ENCODE peak calls at places on chromosomes 1 and 21, in eight cellular contexts. One of them, this sample, is unnamed.

GRCh38 chr1:24619376-24619775 is 23.7 kb upstream of the SRRM1 start:
- DNase-seq in neural crest cell: no peak
- DNase-seq in hepatocyte: no peak
- DNase-seq in foreskin fibroblast: no peak
- DNase-seq in HFF-Myc: no peak
- DNase-seq in heart right ventricle: no peak
- DNase-seq in transverse colon: no peak
- DNase-seq in omental fat pad: no peak
- DNase-seq in this sample: peak; percentile 69

GRCh38 chr1:17565551-17565971 is 26.1 kb downstream of the ARHGEF10L start:
- DNase-seq in HFF-Myc: no peak
- DNase-seq in transverse colon: no peak
- DNase-seq in foreskin fibroblast: no peak
- DNase-seq in neural crest cell: no peak
- DNase-seq in heart right ventricle: no peak
- DNase-seq in hepatocyte: no peak
- DNase-seq in omental fat pad: no peak
- DNase-seq in this sample: no peak

GRCh38 chr1:117609471-117609911 is 3.6 kb downstream of the TENT5C start:
- DNase-seq in HFF-Myc: no peak
- DNase-seq in neural crest cell: no peak
- DNase-seq in foreskin fibroblast: no peak
- DNase-seq in transverse colon: peak; percentile 37
- DNase-seq in hepatocyte: no peak
- DNase-seq in omental fat pad: no peak
- DNase-seq in heart right ventricle: peak; percentile 45
- DNase-seq in this sample: peak; percentile 90

GRCh38 chr1:11462224-11462923 is 16.6 kb upstream of the DISP3 start:
- DNase-seq in omental fat pad: no peak
- DNase-seq in hepatocyte: no peak
- DNase-seq in heart right ventricle: no peak
- DNase-seq in foreskin fibroblast: no peak
- DNase-seq in transverse colon: no peak
- DNase-seq in HFF-Myc: no peak
- DNase-seq in neural crest cell: no peak
- DNase-seq in this sample: no peak

GRCh38 chr1:43538969-43539368 is 8.3 kb downstream of the PTPRF start:
- DNase-seq in HFF-Myc: no peak
- DNase-seq in neural crest cell: no peak
- DNase-seq in heart right ventricle: no peak
- DNase-seq in omental fat pad: no peak
- DNase-seq in foreskin fibroblast: no peak
- DNase-seq in transverse colon: no peak
- DNase-seq in hepatocyte: no peak
- DNase-seq in this sample: no peak

GRCh38 chr1:117679868-117680267 is 74.0 kb downstream of the TENT5C start:
- DNase-seq in omental fat pad: no peak
- DNase-seq in HFF-Myc: no peak
- DNase-seq in neural crest cell: no peak
- DNase-seq in transverse colon: no peak
- DNase-seq in foreskin fibroblast: no peak
- DNase-seq in hepatocyte: no peak
- DNase-seq in heart right ventricle: no peak
- DNase-seq in this sample: peak; percentile 67

GRCh38 chr21:42558846-42559245 is 45.2 kb downstream of the SLC37A1 start:
- DNase-seq in hepatocyte: no peak
- DNase-seq in heart right ventricle: no peak
- DNase-seq in HFF-Myc: no peak
- DNase-seq in omental fat pad: no peak
- DNase-seq in foreskin fibroblast: no peak
- DNase-seq in neural crest cell: no peak
- DNase-seq in transverse colon: peak; percentile 2
- DNase-seq in this sample: no peak

GRCh38 chr1:37477198-37477931 is 3.0 kb downstream of the ZC3H12A start:
- DNase-seq in hepatocyte: peak; percentile 85
- DNase-seq in omental fat pad: no peak
- DNase-seq in transverse colon: peak; percentile 87
- DNase-seq in HFF-Myc: no peak
- DNase-seq in neural crest cell: no peak
- DNase-seq in heart right ventricle: no peak
- DNase-seq in foreskin fibroblast: peak; percentile 34
- DNase-seq in this sample: peak; percentile 88

GRCh38 chr1:64471724-64472276 is 1.9 kb downstream of the CACHD1 start:
- DNase-seq in HFF-Myc: no peak
- DNase-seq in foreskin fibroblast: peak; percentile 70
- DNase-seq in hepatocyte: peak; percentile 15
- DNase-seq in transverse colon: no peak
- DNase-seq in neural crest cell: no peak
- DNase-seq in heart right ventricle: no peak
- DNase-seq in omental fat pad: no peak
- DNase-seq in this sample: no peak

GRCh38 chr21:45284456-45284741 is 3.3 kb downstream of the POFUT2 start:
- DNase-seq in HFF-Myc: no peak
- DNase-seq in omental fat pad: no peak
- DNase-seq in transverse colon: no peak
- DNase-seq in foreskin fibroblast: no peak
- DNase-seq in neural crest cell: no peak
- DNase-seq in hepatocyte: no peak
- DNase-seq in heart right ventricle: no peak
- DNase-seq in this sample: no peak

GRCh38 chr21:37557261-37557950 is 190.8 kb downstream of the DYRK1A start:
- DNase-seq in HFF-Myc: no peak
- DNase-seq in neural crest cell: no peak
- DNase-seq in foreskin fibroblast: no peak
- DNase-seq in heart right ventricle: no peak
- DNase-seq in transverse colon: no peak
- DNase-seq in hepatocyte: no peak
- DNase-seq in omental fat pad: no peak
- DNase-seq in this sample: peak; percentile 65

GRCh38 chr1:227303662-227304061 is 14.6 kb downstream of the CDC42BPA start:
- DNase-seq in foreskin fibroblast: no peak
- DNase-seq in HFF-Myc: no peak
- DNase-seq in heart right ventricle: no peak
- DNase-seq in omental fat pad: no peak
- DNase-seq in hepatocyte: no peak
- DNase-seq in transverse colon: no peak
- DNase-seq in neural crest cell: no peak
- DNase-seq in this sample: no peak

GRCh38 chr1:227299238-227299637 is 19.1 kb downstream of the CDC42BPA start:
- DNase-seq in transverse colon: no peak
- DNase-seq in heart right ventricle: no peak
- DNase-seq in neural crest cell: no peak
- DNase-seq in hepatocyte: no peak
- DNase-seq in foreskin fibroblast: peak; percentile 50
- DNase-seq in HFF-Myc: no peak
- DNase-seq in omental fat pad: no peak
- DNase-seq in this sample: no peak

GRCh38 chr1:227299688-227300087 is 18.6 kb downstream of the CDC42BPA start:
- DNase-seq in transverse colon: no peak
- DNase-seq in hepatocyte: no peak
- DNase-seq in HFF-Myc: no peak
- DNase-seq in heart right ventricle: no peak
- DNase-seq in foreskin fibroblast: no peak
- DNase-seq in neural crest cell: no peak
- DNase-seq in omental fat pad: no peak
- DNase-seq in this sample: no peak

GRCh38 chr1:227298532-227299174 is 19.6 kb downstream of the CDC42BPA start:
- DNase-seq in heart right ventricle: no peak
- DNase-seq in omental fat pad: no peak
- DNase-seq in neural crest cell: no peak
- DNase-seq in transverse colon: no peak
- DNase-seq in hepatocyte: no peak
- DNase-seq in foreskin fibroblast: no peak
- DNase-seq in HFF-Myc: no peak
- DNase-seq in this sample: no peak

GRCh38 chr1:227300682-227301081 is 17.6 kb downstream of the CDC42BPA start:
- DNase-seq in neural crest cell: no peak
- DNase-seq in foreskin fibroblast: no peak
- DNase-seq in HFF-Myc: no peak
- DNase-seq in omental fat pad: no peak
- DNase-seq in transverse colon: no peak
- DNase-seq in heart right ventricle: no peak
- DNase-seq in hepatocyte: no peak
- DNase-seq in this sample: no peak
- TF ChIP-seq CTCF in neural crest cell: no peak
- TF ChIP-seq CTCF in foreskin fibroblast: no peak
- TF ChIP-seq CTCF in HFF-Myc: no peak
- TF ChIP-seq CTCF in omental fat pad: no peak
- TF ChIP-seq CTCF in transverse colon: no peak
- TF ChIP-seq CTCF in heart right ventricle: no peak
- TF ChIP-seq CTCF in hepatocyte: no peak
- TF ChIP-seq CTCF in this sample: no peak

GRCh38 chr1:248881261-248881660 is 22.4 kb upstream of the ZNF692 start:
- DNase-seq in hepatocyte: no peak
- DNase-seq in neural crest cell: no peak
- DNase-seq in foreskin fibroblast: no peak
- DNase-seq in heart right ventricle: no peak
- DNase-seq in HFF-Myc: no peak
- DNase-seq in omental fat pad: no peak
- DNase-seq in transverse colon: no peak
- DNase-seq in this sample: no peak

GRCh38 chr1:248886237-248886895 is 19.7 kb upstream of the PGBD2 start:
- DNase-seq in neural crest cell: no peak
- DNase-seq in foreskin fibroblast: peak; percentile 51
- DNase-seq in omental fat pad: no peak
- DNase-seq in hepatocyte: no peak
- DNase-seq in HFF-Myc: peak; percentile 24
- DNase-seq in transverse colon: no peak
- DNase-seq in heart right ventricle: no peak
- DNase-seq in this sample: no peak

DNA sequence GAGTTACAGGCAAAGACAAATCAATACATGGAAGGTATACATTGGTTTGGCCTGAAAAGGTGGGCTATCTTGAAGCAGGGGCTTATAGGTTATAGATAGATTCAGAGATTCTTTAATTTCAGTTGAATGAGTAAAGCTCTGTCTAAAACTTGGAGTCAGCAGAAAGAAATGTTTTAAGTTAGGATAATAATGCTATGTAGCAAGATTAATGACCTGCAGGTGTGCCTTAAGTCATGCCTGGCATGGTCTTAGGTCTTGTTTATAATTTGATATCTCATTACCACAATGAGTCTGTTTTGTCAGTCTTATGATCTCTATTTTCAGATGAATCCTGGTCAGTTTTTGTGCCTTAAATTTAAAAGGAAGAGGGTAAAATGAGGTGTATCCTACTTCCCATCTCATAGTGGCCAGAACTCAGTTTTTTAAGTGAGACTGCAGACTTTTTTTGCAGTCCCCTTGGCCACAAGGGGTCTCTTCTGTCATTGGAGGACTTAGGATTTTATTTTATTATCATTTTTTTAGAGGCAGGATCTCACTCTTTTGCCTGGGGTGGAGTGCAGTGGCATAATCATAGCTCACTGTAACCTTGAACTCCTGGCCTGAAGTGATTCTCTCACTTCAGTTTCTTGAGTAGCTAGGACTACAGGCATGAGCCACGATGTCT is 21.3 kb upstream of the PGBD2 start:
- DNase-seq in neural crest cell: no peak
- DNase-seq in transverse colon: no peak
- DNase-seq in omental fat pad: no peak
- DNase-seq in HFF-Myc: no peak
- DNase-seq in hepatocyte: no peak
- DNase-seq in heart right ventricle: no peak
- DNase-seq in foreskin fibroblast: peak; percentile 6
- DNase-seq in this sample: no peak
- TF ChIP-seq CTCF in neural crest cell: peak; percentile 26
- TF ChIP-seq CTCF in transverse colon: no peak
- TF ChIP-seq CTCF in omental fat pad: no peak
- TF ChIP-seq CTCF in HFF-Myc: peak; percentile 12
- TF ChIP-seq CTCF in hepatocyte: no peak
- TF ChIP-seq CTCF in heart right ventricle: no peak
- TF ChIP-seq CTCF in foreskin fibroblast: no peak
- TF ChIP-seq CTCF in this sample: no peak

DNA sequence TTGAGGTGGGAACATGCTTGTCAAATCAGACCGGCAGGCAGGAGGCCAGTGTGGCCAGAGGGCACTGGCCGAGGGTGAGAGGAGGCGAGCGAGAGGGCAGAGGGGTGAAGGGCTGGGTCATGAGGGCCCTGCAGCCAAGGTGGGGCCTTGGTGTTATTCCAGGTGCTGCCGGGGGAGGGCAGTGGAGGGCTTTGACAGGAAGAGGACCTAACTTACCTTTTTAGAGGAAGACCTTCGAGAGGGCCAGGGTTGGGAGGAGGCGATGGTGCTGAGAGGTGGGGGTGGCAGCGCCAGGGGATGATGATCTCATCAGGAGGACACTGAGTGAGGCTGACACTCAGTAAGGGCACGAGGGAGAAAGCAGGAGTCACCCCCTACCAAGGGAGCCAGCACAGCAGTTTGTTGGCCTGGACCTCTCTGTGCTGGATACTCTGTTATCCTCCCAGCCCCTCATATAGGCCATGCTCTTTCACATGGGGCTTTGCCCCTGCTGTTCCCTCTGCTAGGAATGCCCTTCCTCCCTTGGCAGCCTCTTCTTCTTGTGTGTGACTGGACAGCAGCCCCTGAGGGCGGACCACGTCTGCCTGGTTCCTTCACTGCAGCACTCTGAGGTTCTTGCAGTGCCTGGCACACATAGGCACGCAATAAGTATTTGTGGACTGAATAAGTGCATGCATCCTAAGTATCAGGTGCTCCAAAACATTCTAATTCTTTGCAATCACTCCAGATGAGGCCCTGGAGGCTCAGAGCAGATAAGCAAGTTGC is 7.5 kb upstream of the TTC22 start:
- DNase-seq in neural crest cell: no peak
- DNase-seq in HFF-Myc: no peak
- DNase-seq in hepatocyte: no peak
- DNase-seq in heart right ventricle: no peak
- DNase-seq in foreskin fibroblast: no peak
- DNase-seq in transverse colon: peak; percentile 6
- DNase-seq in omental fat pad: no peak
- DNase-seq in this sample: no peak
- TF ChIP-seq CTCF in neural crest cell: peak; percentile 32
- TF ChIP-seq CTCF in HFF-Myc: peak; percentile 30
- TF ChIP-seq CTCF in hepatocyte: peak; percentile 13
- TF ChIP-seq CTCF in heart right ventricle: no peak
- TF ChIP-seq CTCF in foreskin fibroblast: peak; percentile 10
- TF ChIP-seq CTCF in transverse colon: no peak
- TF ChIP-seq CTCF in omental fat pad: no peak
- TF ChIP-seq CTCF in this sample: no peak

DNA sequence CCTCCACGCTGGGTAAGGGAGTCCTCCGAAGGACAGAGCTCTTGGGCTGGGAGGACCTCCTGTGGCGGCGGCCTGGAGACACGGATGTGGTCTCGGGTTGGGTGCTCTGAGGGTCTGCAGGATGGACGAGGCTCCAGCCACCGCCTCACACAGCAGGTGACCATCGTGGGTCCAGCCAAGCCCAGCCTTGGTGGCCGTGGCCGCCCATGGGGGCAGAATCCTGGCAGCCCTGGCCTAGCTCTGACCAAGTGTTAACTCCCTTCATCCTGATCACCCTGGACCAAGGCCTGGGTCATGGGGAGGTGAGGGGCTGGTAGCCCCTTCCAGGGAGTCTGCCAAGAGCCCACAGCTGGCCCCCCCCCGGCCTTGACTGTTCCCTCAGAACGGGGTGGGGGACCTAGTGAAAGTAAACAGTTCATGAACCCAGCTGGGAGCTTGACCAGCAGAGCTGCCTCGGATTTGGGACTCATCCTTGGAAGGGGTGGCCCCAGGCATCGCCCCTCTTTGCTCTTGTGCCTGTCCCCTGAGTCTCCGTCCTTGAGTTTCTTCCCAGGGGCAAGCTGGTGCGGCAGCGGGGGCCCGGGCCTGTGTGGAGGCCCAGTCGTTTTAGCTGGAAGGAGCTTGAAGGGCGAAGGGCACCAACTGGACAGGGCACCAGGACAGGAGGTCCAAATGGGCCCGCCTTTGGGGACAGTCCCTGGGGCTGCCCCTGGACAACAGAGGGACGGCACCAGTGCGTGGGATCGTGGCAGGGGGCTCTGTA is 17.8 kb downstream of the ARHGEF16 start:
- DNase-seq in hepatocyte: no peak
- DNase-seq in neural crest cell: no peak
- DNase-seq in foreskin fibroblast: no peak
- DNase-seq in HFF-Myc: no peak
- DNase-seq in transverse colon: no peak
- DNase-seq in omental fat pad: no peak
- DNase-seq in heart right ventricle: no peak
- DNase-seq in this sample: no peak
- TF ChIP-seq CTCF in hepatocyte: no peak
- TF ChIP-seq CTCF in neural crest cell: peak; percentile 21
- TF ChIP-seq CTCF in foreskin fibroblast: no peak
- TF ChIP-seq CTCF in HFF-Myc: no peak
- TF ChIP-seq CTCF in transverse colon: no peak
- TF ChIP-seq CTCF in omental fat pad: no peak
- TF ChIP-seq CTCF in heart right ventricle: no peak
- TF ChIP-seq CTCF in this sample: no peak